ENCODE peak calls at places on chromosomes 4 and X, in seven cellular contexts. O, I, P, V, M, A and B are unnamed samples.

GRCh38 chrX:105477351-105477750 is 256.9 kb upstream of the TEX13A start:
- DNase-seq in O (no peak), I (no peak), P (no peak), V (no peak), M (no peak), A (no peak), B (no peak)

GRCh38 chr4:175745340-175745739 is 66.7 kb downstream of the GPM6A start:
- DNase-seq in O (no peak), I (no peak), P (no peak), V (no peak), M (no peak), A (no peak), B (no peak)

GRCh38 chr4:90798948-90799347 is 671.8 kb downstream of the CCSER1 start:
- DNase-seq in O (no peak), I (no peak), P (no peak), V (peak; percentile 60), M (no peak), A (no peak), B (no peak)

GRCh38 chr4:117422272-117422671 is 336.9 kb upstream of the TRAM1L1 start:
- DNase-seq in O (no peak), I (no peak), P (no peak), V (no peak), M (no peak), A (no peak), B (no peak)

GRCh38 chr4:7515390-7515902 is 80.7 kb upstream of the PSAPL1 start:
- DNase-seq in O (no peak), I (no peak), P (no peak), V (no peak), M (no peak), A (no peak), B (no peak)

GRCh38 chr4:149914521-149915115 is 99.0 kb upstream of the IQCM start:
- DNase-seq in O (peak; percentile 73), I (no peak), P (no peak), V (peak; percentile 52), M (no peak), A (peak; percentile 61), B (no peak)

GRCh38 chrX:11010476-11010875 is 100.7 kb upstream of the HCCS start:
- DNase-seq in O (no peak), I (no peak), P (no peak), V (no peak), M (no peak), A (no peak), B (no peak)

GRCh38 chr4:57093816-57094481 is 16.2 kb downstream of the IGFBP7 start:
- DNase-seq in O (no peak), I (peak; percentile 47), P (no peak), V (no peak), M (no peak), A (no peak), B (no peak)

GRCh38 chr4:127521463-127521862 is 111.3 kb upstream of the INTU start:
- DNase-seq in O (no peak), I (no peak), P (no peak), V (no peak), M (no peak), A (no peak), B (no peak)

GRCh38 chr4:973431-974397 is at the start of gene DGKQ:
- DNase-seq in O (peak; percentile 76), I (peak; percentile 92), P (peak; percentile 90), V (peak; percentile 12), M (peak; percentile 81), A (peak; percentile 33), B (peak; percentile 77)

GRCh38 chr4:80215449-80216052 is 18.2 kb downstream of the PRDM8 start:
- DNase-seq in O (no peak), I (no peak), P (no peak), V (peak; percentile 66), M (no peak), A (peak; percentile 47), B (no peak)

GRCh38 chrX:107700317-107700774 is 72.0 kb downstream of the PRPS1 start:
- DNase-seq in O (no peak), I (no peak), P (no peak), V (no peak), M (no peak), A (peak; percentile 74), B (no peak)